ENCODE peak calls at places on chromosomes 2 and 18, in five cellular contexts. Y is activated T-cell treated with anti-CD3 and anti-CD28 coated beads, Interleukin-2, amount 50 U/mL, for 1 hour; X is T-helper 17 cell; F is non-pigmented ciliary epithelial cell; S is C1 segment of cervical spinal cord. O is an unnamed sample.

GRCh38 chr2:46134531-46135229 is 162.5 kb upstream of the EPAS1 start:
- DNase-seq in Y (no peak), X (no peak), F (no peak), S (no peak), O (no peak)

GRCh38 chr2:231720292-231720691 is 12.0 kb downstream of the PTMA start:
- DNase-seq in Y (no peak), X (no peak), F (no peak), S (no peak), O (no peak)

GRCh38 chr2:211085056-211085680 is 528.8 kb downstream of the CPS1 start:
- DNase-seq in Y (no peak), X (no peak), F (peak; percentile 4), S (no peak), O (no peak)

GRCh38 chr18:55781481-55781957 is 193.5 kb upstream of the TCF4 start:
- DNase-seq in Y (no peak), X (no peak), F (peak; percentile 60), S (peak; percentile 38), O (no peak)

GRCh38 chr2:121608367-121608766 is 40.9 kb downstream of the CLASP1 start:
- DNase-seq in Y (no peak), X (no peak), F (no peak), S (no peak), O (no peak)

GRCh38 chr2:48423376-48423775 is 106.6 kb upstream of the STON1 start:
- DNase-seq in Y (no peak), X (no peak), F (peak; percentile 60), S (no peak), O (no peak)

GRCh38 chr2:204984421-204984925 is 439.2 kb downstream of the PARD3B start:
- DNase-seq in Y (no peak), X (no peak), F (no peak), S (no peak), O (no peak)

GRCh38 chr2:111120253-111121027 is at the start of gene BCL2L11:
- DNase-seq in Y (peak; percentile 94), X (peak; percentile 88), F (peak; percentile 47), S (peak; percentile 84), O (peak; percentile 83)

GRCh38 chr2:215793747-215794595 is 219.4 kb downstream of the MREG start:
- DNase-seq in Y (no peak), X (no peak), F (peak; percentile 97), S (no peak), O (peak; percentile 86)

GRCh38 chr2:238231251-238231793 is 8.5 kb downstream of the HES6 start:
- DNase-seq in Y (peak; percentile 86), X (peak; percentile 71), F (no peak), S (peak; percentile 70), O (peak; percentile 89)

GRCh38 chr2:33437297-33437696 is 39.2 kb upstream of the RASGRP3 start:
- DNase-seq in Y (no peak), X (no peak), F (peak; percentile 73), S (no peak), O (no peak)

GRCh38 chr2:166373951-166374350 is 1.8 kb downstream of the SCN9A start:
- DNase-seq in Y (no peak), X (no peak), F (no peak), S (no peak), O (no peak)

GRCh38 chr2:43511199-43511598 is 84.6 kb downstream of the THADA start:
- DNase-seq in Y (no peak), X (no peak), F (no peak), S (no peak), O (no peak)

GRCh38 chr2:226788881-226789485 is 10.6 kb downstream of the IRS1 start:
- DNase-seq in Y (no peak), X (no peak), F (no peak), S (no peak), O (no peak)

GRCh38 chr2:147382322-147382948 is 462.4 kb upstream of the ACVR2A start:
- DNase-seq in Y (no peak), X (no peak), F (no peak), S (no peak), O (no peak)

GRCh38 chr2:39535606-39536185 is 98.6 kb upstream of the MAP4K3 start:
- DNase-seq in Y (no peak), X (no peak), F (no peak), S (no peak), O (no peak)

GRCh38 chr18:12409466-12409865 is 1.7 kb downstream of the PRELID3A start:
- DNase-seq in Y (no peak), X (no peak), F (no peak), S (no peak), O (no peak)

GRCh38 chr2:72414108-72414507 is 266.4 kb upstream of the CYP26B1 start:
- DNase-seq in Y (no peak), X (no peak), F (no peak), S (no peak), O (no peak)

GRCh38 chr18:28175930-28176673 is 828 bp downstream of the CDH2 start:
- DNase-seq in Y (no peak), X (no peak), F (no peak), S (peak; percentile 64), O (no peak)

GRCh38 chr2:116513991-116514390 is 1300.5 kb upstream of the DDX18 start:
- DNase-seq in Y (no peak), X (no peak), F (no peak), S (no peak), O (no peak)

GRCh38 chr2:133603109-133603508 is 34.8 kb upstream of the NCKAP5 start:
- DNase-seq in Y (no peak), X (no peak), F (no peak), S (no peak), O (no peak)

GRCh38 chr2:197777823-197778407 is 7.2 kb downstream of the BOLL start:
- DNase-seq in Y (no peak), X (no peak), F (peak; percentile 4), S (no peak), O (no peak)

GRCh38 chr2:54665436-54665856 is 58.0 kb upstream of the EML6 start:
- DNase-seq in Y (no peak), X (no peak), F (no peak), S (no peak), O (no peak)

GRCh38 chr2:10345813-10346212 is 43.1 kb downstream of the HPCAL1 start:
- DNase-seq in Y (no peak), X (no peak), F (no peak), S (no peak), O (no peak)

GRCh38 chr2:151238527-151239487 is 22.9 kb downstream of the RBM43 start:
- DNase-seq in Y (no peak), X (no peak), F (peak; percentile 49), S (no peak), O (peak; percentile 63)

GRCh38 chr2:37111971-37112370 is 27.7 kb downstream of the GPATCH11 start:
- DNase-seq in Y (no peak), X (no peak), F (no peak), S (no peak), O (no peak)

GRCh38 chr18:79493801-79494211 is 98.1 kb downstream of the NFATC1 start:
- DNase-seq in Y (no peak), X (no peak), F (no peak), S (no peak), O (peak; percentile 37)

GRCh38 chr18:79354350-79354749 is 41.4 kb upstream of the NFATC1 start:
- DNase-seq in Y (no peak), X (no peak), F (no peak), S (no peak), O (no peak)

O was measured in CD14-positive monocyte.